ENCODE peak calls at places on chromosomes 11 and 22, in six cellular contexts. N is fibroblast of lung, L is tibial artery, F is OCI-LY7, M is fibroblast of the aortic adventitia, C is pancreas. R is an unnamed sample.

GRCh38 chr11:13685461-13686108 is 17.1 kb downstream of the FAR1 start:
- DNase-seq in N (peak; percentile 28), L (no peak), F (no peak), M (peak; percentile 41), C (no peak), R (no peak)

GRCh38 chr11:29482510-29482909 is 534.3 kb downstream of the KCNA4 start:
- DNase-seq in N (no peak), L (no peak), F (no peak), M (no peak), C (no peak), R (no peak)

GRCh38 chr11:74011360-74012071 is 2.6 kb upstream of the UCP3 start:
- DNase-seq in N (no peak), L (no peak), F (no peak), M (peak; percentile 29), C (no peak), R (no peak)

GRCh38 chr11:110447897-110448522 is 18.3 kb downstream of the FDX1 start:
- DNase-seq in N (no peak), L (no peak), F (peak; percentile 35), M (peak; percentile 28), C (no peak), R (no peak)

GRCh38 chr11:86459682-86460460 is 85.2 kb downstream of the CCDC81 start:
- DNase-seq in N (peak; percentile 95), L (peak; percentile 74), F (no peak), M (peak; percentile 95), C (peak; percentile 68), R (peak; percentile 88)

GRCh38 chr22:29587938-29588699 is 7.2 kb upstream of the NIPSNAP1 start:
- DNase-seq in N (peak; percentile 92), L (no peak), F (no peak), M (peak; percentile 91), C (no peak), R (no peak)

GRCh38 chr11:9802291-9802861 is 138.5 kb downstream of the SWAP70 start:
- DNase-seq in N (peak; percentile 91), L (no peak), F (peak; percentile 40), M (peak; percentile 93), C (no peak), R (no peak)

GRCh38 chr22:44937216-44937615 is 72.6 kb downstream of the PHF21B start:
- DNase-seq in N (no peak), L (no peak), F (no peak), M (no peak), C (no peak), R (no peak)

GRCh38 chr22:29301716-29302401 is 4.6 kb upstream of the GAS2L1 start:
- DNase-seq in N (no peak), L (no peak), F (no peak), M (no peak), C (no peak), R (no peak)

GRCh38 chr22:34814260-34814659 is 251.7 kb upstream of the ISX start:
- DNase-seq in N (peak; percentile 41), L (no peak), F (no peak), M (no peak), C (no peak), R (no peak)

GRCh38 chr22:31036671-31037550 is 44.2 kb upstream of the SMTN start:
- DNase-seq in N (peak; percentile 33), L (peak; percentile 85), F (no peak), M (peak; percentile 77), C (no peak), R (no peak)

GRCh38 chr22:46678785-46679700 is 58.9 kb downstream of the GRAMD4 start:
- DNase-seq in N (no peak), L (no peak), F (no peak), M (peak; percentile 48), C (no peak), R (no peak)

GRCh38 chr11:120228794-120229384 is 11.1 kb upstream of the POU2F3 start:
- DNase-seq in N (no peak), L (no peak), F (peak; percentile 13), M (no peak), C (no peak), R (no peak)

GRCh38 chr22:41688365-41689211 is at the start of gene SNU13:
- DNase-seq in N (peak; percentile 92), L (peak; percentile 95), F (peak; percentile 97), M (peak; percentile 89), C (peak; percentile 93), R (peak; percentile 61)

GRCh38 chr11:63813563-63814382 is 517 bp downstream of the SPINDOC start:
- DNase-seq in N (peak; percentile 67), L (peak; percentile 69), F (peak; percentile 68), M (peak; percentile 40), C (peak; percentile 71), R (no peak)

GRCh38 chr22:49300241-49300640 is 527.4 kb downstream of the BRD1 start:
- DNase-seq in N (no peak), L (no peak), F (no peak), M (no peak), C (no peak), R (no peak)

GRCh38 chr11:113014731-113015455 is 53.7 kb downstream of the NCAM1 start:
- DNase-seq in N (no peak), L (no peak), F (no peak), M (no peak), C (no peak), R (no peak)

GRCh38 chr11:112248216-112248615 is 12.4 kb downstream of the PLET1 start:
- DNase-seq in N (peak; percentile 92), L (no peak), F (no peak), M (peak; percentile 58), C (no peak), R (no peak)

GRCh38 chr11:210803-211180 is 3.3 kb downstream of the RIC8A start:
- DNase-seq in N (no peak), L (no peak), F (no peak), M (no peak), C (no peak), R (no peak)

GRCh38 chr11:27423125-27423524 is 49.5 kb downstream of the LGR4 start:
- DNase-seq in N (peak; percentile 63), L (no peak), F (no peak), M (peak; percentile 88), C (no peak), R (no peak)

GRCh38 chr11:89220684-89221339 is 43.1 kb downstream of the TYR start:
- DNase-seq in N (no peak), L (no peak), F (no peak), M (no peak), C (no peak), R (no peak)

GRCh38 chr11:77044886-77045285 is 10.7 kb downstream of the B3GNT6 start:
- DNase-seq in N (no peak), L (no peak), F (no peak), M (no peak), C (no peak), R (no peak)

GRCh38 chr22:38238519-38239051 is 34.2 kb downstream of the TMEM184B start:
- DNase-seq in N (no peak), L (no peak), F (no peak), M (peak; percentile 77), C (no peak), R (no peak)

GRCh38 chr11:11841121-11841604 is 609 bp upstream of the USP47 start:
- DNase-seq in N (peak; percentile 38), L (no peak), F (no peak), M (peak; percentile 35), C (peak; percentile 72), R (no peak)

GRCh38 chr22:19482297-19482696 is 2.6 kb downstream of the CDC45 start:
- DNase-seq in N (no peak), L (peak; percentile 51), F (no peak), M (no peak), C (no peak), R (no peak)

GRCh38 chr22:19478466-19479357 is at the start of gene UFD1:
- DNase-seq in N (peak; percentile 80), L (peak; percentile 90), F (peak; percentile 86), M (peak; percentile 84), C (peak; percentile 88), R (peak; percentile 35)

GRCh38 chr22:19480173-19480568 is 451 bp downstream of the CDC45 start:
- DNase-seq in N (no peak), L (no peak), F (peak; percentile 31), M (no peak), C (no peak), R (no peak)

GRCh38 chr22:19479358-19480172 is at the start of gene CDC45:
- DNase-seq in N (peak; percentile 99), L (peak; percentile 98), F (peak; percentile 98), M (peak; percentile 99), C (peak; percentile 88), R (peak; percentile 94)

DNA sequence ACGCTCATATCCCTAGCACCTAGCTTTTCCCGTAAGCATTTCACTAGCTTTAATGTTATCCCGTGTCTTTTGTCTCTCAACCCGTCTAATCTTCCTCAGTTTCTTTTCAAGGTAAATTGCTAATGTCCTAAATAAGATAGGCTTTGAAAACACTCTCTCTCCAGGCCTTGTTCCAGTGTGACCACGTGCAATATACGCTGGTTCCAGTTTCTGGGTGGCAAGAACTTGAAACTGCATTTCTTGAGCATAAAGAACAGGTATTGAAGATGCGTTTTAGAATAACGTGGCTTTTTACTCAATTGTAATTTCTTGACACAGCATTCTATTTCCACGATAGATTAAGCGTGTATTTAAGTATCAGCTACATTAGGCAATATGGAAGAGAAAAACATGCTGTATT is 1.1 kb downstream of the CDC45 start:
- DNase-seq in N (no peak), L (no peak), F (peak; percentile 12), M (no peak), C (no peak), R (no peak)
- H3K4me3 ChIP-seq in N (peak overlapping the region; percentile 88), L (no peak overlapping the region), F (peak overlapping the region; percentile 94), M (no peak overlapping the region), C (no peak overlapping the region), R (peak overlapping the region; percentile 95)

GRCh38 chr11:43931717-43932039 is 10.8 kb upstream of the C11orf96 start:
- DNase-seq in N (no peak), L (no peak), F (no peak), M (no peak), C (no peak), R (no peak)
- TF ChIP-seq CTCF in N (no peak), L (peak; percentile 13), F (no peak), M (peak; percentile 10), C (no peak), R (no peak)

DNA sequence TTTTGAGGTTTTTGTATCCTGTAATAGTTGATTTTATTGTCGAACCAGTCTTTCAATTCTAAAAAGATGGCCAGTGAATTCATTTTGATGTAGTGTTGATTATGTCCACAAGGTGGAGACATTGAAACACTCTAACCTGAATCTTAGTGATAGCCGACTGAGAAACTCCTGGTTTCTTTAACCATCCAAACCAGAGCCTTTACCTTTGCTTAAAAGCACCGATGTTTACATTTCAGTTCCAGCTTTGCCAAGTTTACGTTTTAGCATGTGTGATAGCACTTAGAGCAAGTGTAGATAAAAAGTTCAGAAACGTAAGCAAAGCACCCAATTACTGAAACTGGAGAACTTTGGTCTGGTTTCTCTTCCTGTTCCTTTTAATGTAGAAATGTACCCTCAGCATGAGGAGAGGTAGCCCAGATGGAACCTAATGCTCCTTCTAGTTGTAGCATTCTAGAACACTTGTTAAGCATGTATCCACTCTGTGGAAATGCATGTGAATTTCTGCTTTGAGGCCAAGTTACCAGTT is 208.7 kb downstream of the DBX1 start:
- DNase-seq in N (peak; percentile 54), L (no peak), F (peak; percentile 58), M (peak; percentile 79), C (no peak), R (no peak)
- H3K4me3 ChIP-seq in N (no peak overlapping the region), L (no peak overlapping the region), F (peak overlapping the region; percentile 43), M (no peak overlapping the region), C (no peak overlapping the region), R (no peak overlapping the region)

DNA sequence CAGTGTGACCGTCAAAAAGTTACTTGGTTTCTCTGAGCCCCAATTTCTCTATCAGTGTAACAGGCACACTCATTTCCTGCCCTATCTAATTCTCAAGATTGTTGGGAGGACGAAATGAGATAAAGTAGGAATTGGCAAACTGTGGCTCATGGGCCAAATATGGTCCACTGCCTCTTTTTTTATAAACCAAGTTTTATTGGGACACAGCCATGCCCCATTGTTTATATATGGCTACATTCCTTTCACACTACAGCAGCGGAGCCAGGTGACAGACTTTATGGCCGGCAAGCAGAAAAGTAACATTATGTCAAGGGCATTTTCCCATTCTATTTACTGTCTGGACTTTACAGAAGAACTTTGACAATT is 116.7 kb upstream of the TIMP3 start:
- DNase-seq in N (peak; percentile 63), L (no peak), F (no peak), M (peak; percentile 72), C (no peak), R (no peak)
- TF ChIP-seq CTCF in N (no peak), L (no peak), F (no peak), M (no peak), C (no peak), R (no peak)

R was measured in retinal pigment epithelial cell.